ENCODE peak calls at places on chromosome 3, in four cellular contexts. F, S, H and U are unnamed samples.

GRCh38 chr3:172033392-172033791 is 6.0 kb upstream of the FNDC3B start:
- DNase-seq in F (no peak), S (no peak), H (no peak), U (no peak)

GRCh38 chr3:171967932-171968678 is 71.3 kb upstream of the FNDC3B start:
- DNase-seq in F (no peak), S (no peak), H (no peak), U (no peak)

GRCh38 chr3:173380681-173381080 is 16.9 kb upstream of the NLGN1 start:
- DNase-seq in F (no peak), S (no peak), H (no peak), U (no peak)

GRCh38 chr3:123843668-123844067 is 40.5 kb downstream of the MYLK start:
- DNase-seq in F (no peak), S (no peak), H (no peak), U (no peak)

GRCh38 chr3:190886945-190887344 is 24.5 kb upstream of the GMNC start:
- DNase-seq in F (peak; percentile 26), S (no peak), H (no peak), U (no peak)

GRCh38 chr3:149706905-149707304 is 45.4 kb downstream of the COMMD2 start:
- DNase-seq in F (no peak), S (no peak), H (no peak), U (no peak)

GRCh38 chr3:107063351-107063750 is 313.9 kb upstream of the CCDC54 start:
- DNase-seq in F (no peak), S (no peak), H (no peak), U (no peak)

GRCh38 chr3:114880078-114880477 is 267.0 kb downstream of the ZBTB20 start:
- DNase-seq in F (no peak), S (no peak), H (no peak), U (no peak)

GRCh38 chr3:148042663-148043445 is 633.7 kb downstream of the ZIC1 start:
- DNase-seq in F (no peak), S (no peak), H (no peak), U (no peak)

GRCh38 chr3:123385499-123385898 is 63.4 kb downstream of the ADCY5 start:
- DNase-seq in F (no peak), S (no peak), H (no peak), U (no peak)

GRCh38 chr3:172034786-172035685 is 4.3 kb upstream of the FNDC3B start:
- DNase-seq in F (peak; percentile 31), S (no peak), H (no peak), U (no peak)

GRCh38 chr3:175346573-175347356 is 487.6 kb downstream of the NAALADL2 start:
- DNase-seq in F (no peak), S (no peak), H (no peak), U (no peak)

GRCh38 chr3:195263193-195263924 is 7.6 kb downstream of the XXYLT1 start:
- DNase-seq in F (no peak), S (no peak), H (no peak), U (no peak)

GRCh38 chr3:190424478-190425439 is 24.9 kb downstream of the TMEM207 start:
- DNase-seq in F (peak; percentile 42), S (peak; percentile 2), H (peak; percentile 12), U (no peak)

GRCh38 chr3:190323241-190323617 is 983 bp upstream of the CLDN1 start:
- DNase-seq in F (no peak), S (no peak), H (no peak), U (no peak)

GRCh38 chr3:56219894-56220805 is 248.1 kb downstream of the ERC2 start:
- DNase-seq in F (no peak), S (no peak), H (no peak), U (no peak)

GRCh38 chr3:60841355-60841754 is 409.9 kb downstream of the FHIT start:
- DNase-seq in F (no peak), S (no peak), H (no peak), U (no peak)

GRCh38 chr3:99842826-99843589 is 25.3 kb downstream of the CMSS1 start:
- DNase-seq in F (peak; percentile 25), S (no peak), H (no peak), U (no peak)

GRCh38 chr3:3405131-3405530 is 225.6 kb upstream of the CRBN start:
- DNase-seq in F (no peak), S (no peak), H (no peak), U (no peak)

GRCh38 chr3:105365536-105366301 is 990 bp upstream of the ALCAM start:
- DNase-seq in F (no peak), S (no peak), H (no peak), U (no peak)

GRCh38 chr3:56135941-56136340 is 332.3 kb downstream of the ERC2 start:
- DNase-seq in F (no peak), S (no peak), H (no peak), U (no peak)

GRCh38 chr3:11367116-11367781 is 95.1 kb downstream of the ATG7 start:
- DNase-seq in F (no peak), S (no peak), H (no peak), U (no peak)

GRCh38 chr3:116077557-116077956 is 367.7 kb downstream of the LSAMP start:
- DNase-seq in F (no peak), S (no peak), H (no peak), U (no peak)

GRCh38 chr3:38597502-38598060 is 51.9 kb downstream of the SCN5A start:
- DNase-seq in F (no peak), S (no peak), H (no peak), U (no peak)

GRCh38 chr3:3110299-3110630 is at the start of gene IL5RA:
- DNase-seq in F (no peak), S (no peak), H (no peak), U (no peak)

GRCh38 chr3:195160257-195160898 is 110.6 kb downstream of the XXYLT1 start:
- DNase-seq in F (no peak), S (no peak), H (no peak), U (no peak)

GRCh38 chr3:31908391-31909097 is 72.5 kb downstream of the OSBPL10 start:
- DNase-seq in F (no peak), S (no peak), H (no peak), U (no peak)

GRCh38 chr3:66598168-66598567 is 97.3 kb upstream of the LRIG1 start:
- DNase-seq in F (no peak), S (no peak), H (no peak), U (no peak)